ENCODE peak calls at places on chromosomes 4 and X, in four cellular contexts. O is tibial artery, L is colonic mucosa, Z is GM12878. P is an unnamed sample.
A peak's percentile ranks its signal among the peaks of the same experiment; 100 is the strongest.

GRCh38 chr4:53601251-53601764 is 10.0 kb upstream of the LNX1 start:
- DNase-seq in Z (no peak), O (no peak), L (peak; percentile 45), P (no peak)

GRCh38 chrX:37816766-37817165 is 30.6 kb downstream of the DYNLT3 start:
- DNase-seq in Z (no peak), L (no peak), O (no peak), P (no peak)

GRCh38 chrX:2670978-2671377 is 20.1 kb upstream of the CD99 start:
- DNase-seq in O (no peak), L (no peak), Z (no peak), P (no peak)

GRCh38 chr4:177118596-177118995 is 191.1 kb upstream of the NEIL3 start:
- DNase-seq in Z (no peak), O (peak; percentile 42), L (no peak), P (no peak)

GRCh38 chr4:17544205-17544604 is 29.2 kb downstream of the CLRN2 start:
- DNase-seq in Z (no peak), L (no peak), O (no peak), P (no peak)

GRCh38 chr4:18568600-18568999 is 547.0 kb upstream of the LCORL start:
- DNase-seq in L (no peak), O (no peak), Z (no peak), P (no peak)

GRCh38 chr4:158769175-158769831 is 477 bp downstream of the FNIP2 start:
- DNase-seq in Z (no peak), L (peak; percentile 45), O (peak; percentile 33), P (peak; percentile 17)

GRCh38 chrX:37047776-37048175 is 39.6 kb downstream of the FAM47C start:
- DNase-seq in Z (no peak), O (no peak), L (no peak), P (no peak)

GRCh38 chrX:100413231-100413630 is 3.2 kb upstream of the PCDH19 start:
- DNase-seq in O (peak; percentile 43), Z (peak; percentile 2), L (peak; percentile 29), P (no peak)

GRCh38 chrX:7111518-7111917 is 36.0 kb upstream of the STS start:
- DNase-seq in Z (no peak), O (no peak), L (no peak), P (no peak)

GRCh38 chrX:7116081-7116480 is 31.4 kb upstream of the STS start:
- DNase-seq in L (no peak), Z (no peak), O (no peak), P (no peak)

GRCh38 chrX:7112071-7112470 is 35.4 kb upstream of the STS start:
- DNase-seq in L (no peak), Z (no peak), O (no peak), P (no peak)

GRCh38 chrX:7117587-7117986 is 29.9 kb upstream of the STS start:
- DNase-seq in O (no peak), Z (no peak), L (no peak), P (no peak)

DNA sequence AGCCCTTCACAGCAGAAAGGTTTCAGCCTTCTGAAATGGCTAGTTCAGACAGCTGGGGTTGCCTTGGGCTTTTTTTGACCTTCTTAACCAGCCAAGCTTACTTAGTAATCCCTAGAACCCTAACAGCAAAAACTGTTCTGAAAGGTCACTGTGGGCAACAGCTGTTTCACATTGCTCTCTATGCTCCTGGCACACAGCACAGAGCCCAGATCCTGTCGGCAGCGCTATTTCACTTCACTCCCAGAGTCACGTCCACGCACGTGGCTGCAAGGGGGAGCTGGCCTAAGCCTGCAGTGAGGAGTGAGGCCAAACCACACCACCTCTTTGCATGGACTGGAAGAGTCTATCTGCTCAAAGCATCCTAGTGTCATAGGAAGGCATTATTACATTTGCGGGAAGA is 32.0 kb upstream of the STS start:
- DNase-seq in Z (peak; percentile 87), O (no peak), L (no peak), P (no peak)
- H3K9me3 ChIP-seq in Z (peaks cover 2% of the 10 kb centered on the region), O (no peaks in the 10 kb centered on the region), L (no peaks in the 10 kb centered on the region), P (no peaks in the 10 kb centered on the region)

DNA sequence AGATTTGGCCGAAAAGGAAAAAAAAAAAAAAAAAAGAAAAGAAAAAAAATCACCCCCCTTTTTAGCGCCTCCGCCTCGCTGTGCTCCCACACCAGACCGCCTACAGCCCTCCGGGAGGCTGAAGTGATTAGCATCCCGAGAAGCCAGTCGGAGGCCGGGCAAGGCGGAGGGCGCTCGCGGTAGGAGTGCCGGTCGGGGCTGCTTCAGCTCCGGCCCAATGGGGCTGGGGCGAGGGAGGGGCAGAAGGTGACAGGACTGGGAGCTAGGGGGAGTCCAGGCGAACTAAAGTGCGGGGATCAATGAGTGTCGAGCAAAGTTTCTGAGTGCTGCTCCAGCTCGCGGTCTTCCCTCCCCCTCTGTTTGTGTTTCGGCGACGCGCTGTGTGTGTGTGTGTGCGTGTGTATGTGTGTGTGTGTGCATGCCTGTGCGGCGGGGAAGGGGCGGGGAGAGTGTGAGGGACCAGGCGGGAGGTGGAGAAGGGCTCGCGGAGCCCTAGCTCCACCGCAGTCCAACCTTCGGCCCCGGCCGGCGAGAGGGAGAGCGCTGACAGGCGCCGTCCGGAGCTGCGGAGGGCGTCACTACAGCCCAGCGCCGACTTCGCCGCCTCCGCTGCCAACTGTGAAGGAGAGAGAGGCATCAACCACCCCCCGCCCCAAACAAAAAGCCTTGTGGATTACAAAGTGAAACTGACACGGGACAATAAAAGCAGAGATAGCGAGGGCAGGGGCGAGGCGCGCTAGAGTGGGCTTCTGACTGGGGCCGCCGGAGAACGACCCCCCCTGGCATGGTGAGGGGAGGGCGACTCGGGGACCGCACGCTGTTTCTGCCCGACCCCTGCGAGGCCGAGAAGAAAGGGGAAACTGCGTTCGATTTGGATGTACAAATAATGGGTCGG is at the start of gene FAT4:
- DNase-seq in Z (no peak), O (peak; percentile 96), L (peak; percentile 77), P (peak; percentile 48)
- TF ChIP-seq CTCF in Z (no peak), O (peak; percentile 18), L (no peak), P (no peak)

GRCh38 chr4:85929926-85930325 is 429.9 kb downstream of the MAPK10 start:
- DNase-seq in O (peak; percentile 19), Z (no peak), L (peak; percentile 65), P (no peak)
- H3K4me3 ChIP-seq in O (no peak overlapping the region), Z (no peak overlapping the region), L (peak overlapping the region; percentile 12), P (no peak overlapping the region)

GRCh38 chr4:13992975-13993495 is 365.5 kb upstream of the BOD1L1 start:
- DNase-seq in L (no peak), O (no peak), Z (no peak), P (no peak)

GRCh38 chr4:13994016-13994415 is 366.5 kb upstream of the BOD1L1 start:
- DNase-seq in O (no peak), Z (no peak), L (no peak), P (no peak)

GRCh38 chr4:14000091-14000814 is 372.7 kb upstream of the BOD1L1 start:
- DNase-seq in O (no peak), Z (no peak), L (no peak), P (no peak)

DNA sequence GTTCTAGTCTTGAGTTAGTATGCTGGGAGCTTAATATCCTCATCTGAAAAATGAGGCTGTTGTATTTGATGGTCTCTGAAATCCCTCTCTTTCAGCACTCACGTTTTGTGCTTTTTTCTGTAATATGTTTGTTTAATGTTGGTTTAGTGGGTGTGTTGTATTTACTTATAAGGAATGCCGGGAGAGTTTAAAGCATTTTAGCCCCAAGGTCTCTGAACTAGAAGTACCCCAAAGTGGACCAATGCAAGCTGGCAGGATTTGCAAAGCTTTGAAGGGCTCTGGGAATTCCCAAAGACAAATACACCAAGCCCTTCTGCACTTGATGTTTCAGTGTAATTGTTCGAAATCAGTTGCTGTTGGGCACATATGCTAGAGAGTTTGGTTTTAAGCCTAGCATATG is 371.3 kb upstream of the BOD1L1 start:
- DNase-seq in O (no peak), L (no peak), Z (no peak), P (no peak)
- H3K9me3 ChIP-seq in O (peaks cover 13% of the 10 kb centered on the region), L (no peaks in the 10 kb centered on the region), Z (no peaks in the 10 kb centered on the region), P (no peaks in the 10 kb centered on the region)

P was measured in CD8-positive, alpha-beta T cell.